ENCODE peak calls at places on chromosome 21, in six cellular contexts. N, H, R, G, L and O are unnamed samples.
A peak's percentile ranks its signal among the peaks of the same experiment; 100 is the strongest.

GRCh38 chr21:36487641-36488307 is 7.9 kb upstream of the CLDN14 start:
- DNase-seq in N (no peak), H (no peak), R (no peak), G (no peak), L (peak; percentile 64), O (no peak)

GRCh38 chr21:28336299-28336698 is 656.4 kb downstream of the LTN1 start:
- DNase-seq in N (no peak), H (no peak), R (no peak), G (peak; percentile 9), L (peak; percentile 96), O (no peak)

GRCh38 chr21:25457411-25457810 is 149.9 kb downstream of the MRPL39 start:
- DNase-seq in N (no peak), H (peak; percentile 29), R (peak; percentile 42), G (no peak), L (peak; percentile 85), O (peak; percentile 40)

GRCh38 chr21:26840912-26841311 is 4.3 kb downstream of the ADAMTS1 start:
- DNase-seq in N (no peak), H (no peak), R (peak; percentile 71), G (peak; percentile 17), L (peak; percentile 76), O (no peak)

GRCh38 chr21:36320421-36321324 is 676 bp downstream of the MORC3 start:
- DNase-seq in N (no peak), H (peak; percentile 78), R (peak; percentile 93), G (peak; percentile 59), L (peak; percentile 73), O (peak; percentile 80)

GRCh38 chr21:31459457-31459856 is 115.4 kb upstream of the TIAM1 start:
- DNase-seq in N (no peak), H (no peak), R (no peak), G (no peak), L (no peak), O (no peak)

GRCh38 chr21:14607262-14607661 is 61.1 kb upstream of the SAMSN1 start:
- DNase-seq in N (no peak), H (no peak), R (no peak), G (no peak), L (no peak), O (no peak)

GRCh38 chr21:26888256-26888655 is 43.0 kb upstream of the ADAMTS1 start:
- DNase-seq in N (no peak), H (no peak), R (no peak), G (no peak), L (no peak), O (no peak)

GRCh38 chr21:19433623-19434022 is 1030.0 kb upstream of the TMPRSS15 start:
- DNase-seq in N (no peak), H (no peak), R (no peak), G (no peak), L (no peak), O (no peak)

GRCh38 chr21:39125752-39126485 is 57.3 kb downstream of the PSMG1 start:
- DNase-seq in N (no peak), H (peak; percentile 56), R (no peak), G (peak; percentile 44), L (peak; percentile 78), O (peak; percentile 48)
- TF ChIP-seq CTCF in N (no peak), H (peak; percentile 49), R (peak; percentile 68), G (peak; percentile 24), L (peak; percentile 78), O (peak; percentile 57)

DNA sequence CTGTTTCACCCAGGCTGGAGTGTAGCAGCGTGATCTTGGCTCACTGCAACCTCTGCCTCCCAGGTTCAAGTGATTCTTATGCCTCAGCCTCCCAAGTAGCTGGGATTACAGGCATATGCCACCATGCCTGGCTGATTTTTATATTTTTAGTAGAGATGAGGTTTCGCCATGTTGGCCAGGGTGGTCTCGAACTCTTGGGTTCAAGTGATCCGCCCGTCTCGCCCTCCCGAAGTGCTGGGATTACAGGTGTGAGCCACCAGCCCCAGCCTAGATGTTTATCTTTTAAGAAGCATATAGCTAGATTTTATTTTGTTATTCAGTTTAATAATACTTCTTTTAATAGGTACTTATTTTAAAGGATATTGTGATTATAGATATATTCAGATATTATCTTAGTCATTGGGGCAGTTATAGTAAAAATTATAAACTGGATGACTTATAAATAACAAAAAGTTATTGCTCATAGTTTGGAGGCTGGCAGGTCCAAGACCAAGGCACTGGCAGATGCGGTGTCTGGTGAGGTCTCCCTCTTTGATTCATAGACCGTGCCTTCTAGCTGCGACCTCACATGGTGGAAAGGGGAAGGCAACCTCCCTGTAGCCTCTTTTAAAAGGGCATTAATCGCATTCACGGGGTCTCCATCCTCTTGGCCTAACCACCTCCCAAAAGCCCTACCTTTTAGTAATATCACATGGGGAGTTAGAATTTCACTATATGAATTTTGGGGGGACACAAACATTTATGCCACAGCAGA is 3.1 kb upstream of the KCNE2 start:
- DNase-seq in N (no peak), H (no peak), R (no peak), G (no peak), L (no peak), O (no peak)
- TF ChIP-seq CTCF in N (no peak), H (no peak), R (no peak), G (no peak), L (no peak), O (no peak)

GRCh38 chr21:45078371-45078770 is 4.0 kb downstream of the ADARB1 start:
- DNase-seq in N (no peak), H (no peak), R (no peak), G (no peak), L (no peak), O (no peak)
- TF ChIP-seq CTCF in N (no peak), H (no peak), R (no peak), G (no peak), L (no peak), O (no peak)

GRCh38 chr21:41071410-41071809 is 96.5 kb upstream of the BACE2 start:
- DNase-seq in N (no peak), H (no peak), R (no peak), G (no peak), L (no peak), O (no peak)
- TF ChIP-seq CTCF in N (no peak), H (no peak), R (no peak), G (no peak), L (no peak), O (peak; percentile 4)

GRCh38 chr21:43775190-43775589 is 918 bp downstream of the CSTB start:
- DNase-seq in N (no peak), H (no peak), R (no peak), G (no peak), L (no peak), O (no peak)
- TF ChIP-seq CTCF in N (no peak), H (no peak), R (no peak), G (no peak), L (no peak), O (no peak)